ENCODE peak calls at places on chromosomes 6 and 20, in eight cellular contexts. L is RWPE1, Q is OCI-LY7, U is astrocyte, N is HCT116, R is tibial artery, Y is pancreas, Z is thoracic aorta. P is an unnamed sample.

GRCh38 chr20:43949741-43950618 is 35.3 kb downstream of the TOX2 start:
- DNase-seq in L (no peak), Y (no peak), U (no peak), Z (no peak), N (no peak), Q (peak), R (no peak), P (peak)

GRCh38 chr20:56454754-56455153 is 13.7 kb upstream of the RTF2 start:
- DNase-seq in N (no peak), Q (no peak), L (no peak), R (no peak), U (no peak), Z (no peak), Y (no peak), P (no peak)

GRCh38 chr6:134675110-134676038 is 274.5 kb downstream of the ALDH8A1 start:
- DNase-seq in N (no peak), U (no peak), Q (no peak), Z (no peak), R (no peak), L (no peak), Y (no peak), P (no peak)

GRCh38 chr6:130681028-130681427 is 146.2 kb upstream of the SMLR1 start:
- DNase-seq in Y (no peak), N (no peak), U (peak), L (peak), Z (no peak), R (no peak), Q (no peak), P (no peak)

GRCh38 chr6:135380793-135381192 is 116.7 kb downstream of the AHI1 start:
- DNase-seq in U (no peak), Y (no peak), N (no peak), L (no peak), Q (no peak), Z (no peak), R (no peak), P (no peak)

GRCh38 chr6:16344756-16345155 is 106.4 kb downstream of the GMPR start:
- DNase-seq in Z (no peak), U (peak), Y (no peak), L (no peak), N (no peak), Q (no peak), R (no peak), P (no peak)

GRCh38 chr6:126672654-126673053 is 332.7 kb downstream of the CENPW start:
- DNase-seq in R (no peak), Q (no peak), Y (no peak), Z (no peak), U (peak), N (no peak), L (no peak), P (no peak)

GRCh38 chr6:49787176-49787575 is at the start of gene PGK2:
- DNase-seq in Q (peak), Z (no peak), U (no peak), N (peak), Y (no peak), R (no peak), L (no peak), P (no peak)

GRCh38 chr6:10875026-10875425 is 6.8 kb downstream of the GCM2 start:
- DNase-seq in R (no peak), N (no peak), Q (no peak), Z (no peak), L (no peak), Y (no peak), U (no peak), P (no peak)

GRCh38 chr6:73719041-73719440 is 23.0 kb downstream of the CD109 start:
- DNase-seq in Y (no peak), L (no peak), Q (no peak), N (no peak), U (no peak), R (no peak), Z (no peak), P (no peak)

GRCh38 chr6:45794465-45794864 is 221.2 kb downstream of the CLIC5 start:
- DNase-seq in R (no peak), N (no peak), Z (no peak), Y (no peak), U (no peak), Q (no peak), L (no peak), P (no peak)

GRCh38 chr6:30093951-30094350 is 18.4 kb upstream of the RNF39 start:
- DNase-seq in R (no peak), Z (no peak), N (no peak), L (no peak), Q (no peak), U (no peak), Y (no peak), P (no peak)

GRCh38 chr6:4970739-4971395 is 33.0 kb downstream of the RPP40 start:
- DNase-seq in Z (no peak), Y (no peak), U (no peak), R (no peak), Q (no peak), L (no peak), N (no peak), P (no peak)

GRCh38 chr6:112245511-112246203 is 8.7 kb downstream of the LAMA4 start:
- DNase-seq in Z (no peak), N (no peak), R (no peak), Y (no peak), L (no peak), Q (no peak), U (peak), P (no peak)

GRCh38 chr20:10414982-10415650 is 18.9 kb downstream of the MKKS start:
- DNase-seq in R (no peak), Z (no peak), U (peak), Q (no peak), L (peak), Y (no peak), N (no peak), P (no peak)

GRCh38 chr6:117110737-117111136 is 154.6 kb upstream of the VGLL2 start:
- DNase-seq in L (no peak), R (no peak), U (no peak), N (no peak), Z (no peak), Y (no peak), Q (no peak), P (no peak)

GRCh38 chr6:170160031-170160627 is 130.7 kb downstream of the DLL1 start:
- DNase-seq in R (no peak), L (no peak), Z (no peak), U (no peak), Y (no peak), Q (peak), N (peak), P (no peak)

GRCh38 chr6:11174245-11174616 is 58.2 kb downstream of the NEDD9 start:
- DNase-seq in R (no peak), L (no peak), Z (no peak), Y (no peak), N (no peak), Q (no peak), U (no peak), P (no peak)

GRCh38 chr6:11848852-11849731 is 70.5 kb upstream of the ADTRP start:
- DNase-seq in Z (no peak), Q (no peak), N (no peak), R (no peak), Y (no peak), U (peak), L (no peak), P (no peak)

GRCh38 chr20:48064929-48065328 is 279.6 kb upstream of the SULF2 start:
- DNase-seq in U (peak), Q (no peak), Y (no peak), Z (no peak), L (peak), N (no peak), R (no peak), P (no peak)

GRCh38 chr6:158770948-158771347 is 48.2 kb downstream of the EZR start:
- DNase-seq in Y (peak), Z (no peak), N (no peak), R (peak), U (no peak), Q (no peak), L (no peak), P (no peak)

GRCh38 chr6:53734473-53735299 is 60.1 kb upstream of the LRRC1 start:
- DNase-seq in Q (peak), L (peak), N (peak), Y (peak), R (no peak), U (peak), Z (no peak), P (no peak)

GRCh38 chr6:128731249-128732165 is 151.4 kb upstream of the LAMA2 start:
- DNase-seq in U (peak), R (no peak), Z (no peak), N (peak), Q (no peak), L (peak), Y (no peak), P (no peak)

GRCh38 chr6:61200444-61200843 is 1085.6 kb downstream of the KHDRBS2 start:
- DNase-seq in U (no peak), Z (no peak), N (no peak), L (no peak), Q (no peak), Y (no peak), R (no peak), P (no peak)

GRCh38 chr6:43980004-43980795 is 147.1 kb downstream of the MRPL14 start:
- DNase-seq in Y (no peak), L (no peak), Z (no peak), U (no peak), Q (no peak), N (no peak), R (peak), P (peak)

GRCh38 chr6:43979525-43979924 is 147.7 kb downstream of the MRPL14 start:
- DNase-seq in N (no peak), U (no peak), R (no peak), L (no peak), Q (no peak), Z (no peak), Y (no peak), P (no peak)

GRCh38 chr6:43978473-43979360 is 148.5 kb downstream of the MRPL14 start:
- DNase-seq in Q (no peak), Z (no peak), L (no peak), R (peak), Y (no peak), N (no peak), U (no peak), P (peak)

GRCh38 chr6:43976706-43977403 is 150.4 kb downstream of the MRPL14 start:
- DNase-seq in Y (no peak), L (no peak), U (no peak), R (no peak), Q (no peak), Z (no peak), N (no peak), P (peak)

GRCh38 chr6:43977404-43978111 is 149.7 kb downstream of the MRPL14 start:
- DNase-seq in Q (no peak), R (no peak), L (no peak), N (no peak), Y (no peak), Z (no peak), U (no peak), P (peak)
- TF ChIP-seq CTCF in Q (no peak), R (no peak), L (no peak), N (no peak), Y (no peak), Z (no peak), U (no peak), P (no peak)

DNA sequence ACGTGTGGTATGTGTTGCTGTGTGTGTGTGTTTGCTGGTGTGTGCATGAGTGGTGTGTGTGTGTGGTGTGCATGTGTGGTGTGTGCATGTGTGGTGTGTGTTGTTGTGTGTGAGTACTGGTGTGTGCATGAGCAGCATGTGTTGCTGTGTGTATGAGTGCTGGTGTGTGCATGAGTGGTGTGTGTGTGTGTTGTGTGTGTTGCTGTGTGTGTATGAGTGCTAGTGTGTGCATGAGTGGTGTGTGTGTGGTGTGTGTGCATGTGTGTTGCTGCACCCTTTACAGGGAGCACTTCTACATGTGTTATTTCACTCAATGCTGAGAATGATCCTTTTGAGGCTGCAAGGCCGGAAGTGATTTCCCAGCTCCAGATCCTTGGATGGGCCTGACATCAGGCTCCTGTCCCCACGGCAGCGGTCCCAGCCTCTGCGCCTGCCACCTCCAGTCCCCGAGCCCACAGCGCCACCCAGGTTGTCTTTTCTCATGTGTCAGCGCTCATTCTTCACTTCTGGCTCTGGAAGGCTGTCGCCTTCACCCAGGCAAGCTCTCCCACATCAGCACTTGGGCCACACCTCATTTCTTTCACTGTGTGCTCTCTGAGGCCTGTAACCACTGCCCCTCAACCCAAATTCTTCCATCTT is 2.6 kb downstream of the NPEPL1 start:
- DNase-seq in L (no peak), Z (no peak), N (no peak), Y (no peak), Q (no peak), R (peak), U (no peak), P (no peak)
- TF ChIP-seq CTCF in L (no peak), Z (no peak), N (no peak), Y (no peak), Q (no peak), R (no peak), U (no peak), P (no peak)

GRCh38 chr20:20017001-20017851 is at the start of gene NAA20:
- DNase-seq in U (peak), L (peak), R (peak), N (peak), Z (peak), Y (peak), Q (peak), P (peak)
- TF ChIP-seq CTCF in U (peak), L (peak), R (peak), N (no peak), Z (peak), Y (peak), Q (peak), P (peak)

DNA sequence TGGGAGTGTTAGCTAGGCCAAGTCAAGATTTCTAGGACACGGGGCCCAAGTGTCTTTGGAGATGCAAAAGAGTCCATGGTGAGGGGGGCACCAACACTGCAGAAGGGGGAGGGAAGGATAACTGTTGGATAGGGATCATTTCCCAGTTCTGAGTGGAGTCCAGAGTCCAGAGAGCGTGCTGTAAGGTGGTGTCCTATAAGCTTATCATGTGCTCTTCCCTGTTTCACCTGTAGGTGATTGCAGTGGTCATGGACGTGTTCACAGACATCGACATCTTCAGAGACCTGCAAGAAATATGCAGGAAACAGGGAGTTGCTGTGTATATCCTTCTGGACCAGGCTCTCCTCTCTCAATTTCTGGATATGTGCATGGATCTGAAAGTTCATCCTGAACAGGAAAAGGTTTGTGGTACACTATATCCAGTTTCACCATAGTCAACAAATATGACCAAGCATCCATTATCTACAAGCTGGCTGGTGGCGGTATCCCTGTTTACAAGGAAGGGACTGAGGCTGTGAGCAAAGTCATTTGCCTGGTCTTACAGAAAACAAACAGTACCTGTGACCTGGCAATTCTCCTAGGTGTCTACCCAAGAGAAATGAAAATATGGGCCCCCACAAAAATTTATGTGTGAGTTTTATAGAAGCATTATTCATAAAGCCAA is 15.6 kb downstream of the FAM83D start:
- DNase-seq in L (no peak), U (no peak), Y (no peak), R (no peak), N (no peak), Q (no peak), Z (no peak), P (no peak)
- TF ChIP-seq CTCF in L (no peak), U (no peak), Y (no peak), R (no peak), N (no peak), Q (peak), Z (no peak), P (no peak)

GRCh38 chr6:81802356-81802755 is 49.9 kb upstream of the TENT5A start:
- DNase-seq in Q (no peak), R (no peak), U (no peak), Z (no peak), N (no peak), L (no peak), Y (no peak), P (no peak)

GRCh38 chr6:81795890-81796289 is 43.4 kb upstream of the TENT5A start:
- DNase-seq in Q (no peak), N (no peak), R (no peak), Z (no peak), L (no peak), Y (no peak), U (no peak), P (no peak)

GRCh38 chr6:81797594-81797993 is 45.1 kb upstream of the TENT5A start:
- DNase-seq in R (no peak), Z (no peak), U (no peak), L (no peak), N (no peak), Y (no peak), Q (no peak), P (no peak)

GRCh38 chr6:81801489-81801888 is 49.0 kb upstream of the TENT5A start:
- DNase-seq in R (no peak), Q (no peak), Y (no peak), U (no peak), L (no peak), Z (no peak), N (no peak), P (no peak)

DNA sequence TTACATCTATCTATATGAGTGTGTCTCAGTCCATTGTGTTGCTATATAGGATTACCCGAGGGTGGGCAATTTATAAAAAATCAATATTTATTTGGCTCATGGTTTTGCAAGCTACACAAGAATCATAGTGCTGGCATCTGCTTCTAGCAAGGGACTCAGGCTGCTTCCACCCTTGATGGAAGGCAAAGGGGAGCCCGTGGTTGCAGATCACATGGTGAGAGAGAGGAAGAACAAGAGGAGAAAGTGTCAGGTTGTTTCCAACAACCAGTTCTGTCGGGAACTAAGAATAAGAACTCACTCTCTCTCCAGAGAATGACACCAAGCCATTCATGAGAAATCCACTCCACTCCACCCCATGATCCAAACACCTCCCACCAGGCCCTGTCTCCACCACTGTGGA is 48.2 kb upstream of the TENT5A start:
- DNase-seq in L (no peak), U (no peak), Y (no peak), R (no peak), N (no peak), Z (no peak), Q (no peak), P (no peak)
- TF ChIP-seq CTCF in L (no peak), U (no peak), Y (no peak), R (no peak), N (no peak), Z (no peak), Q (no peak), P (no peak)